ENCODE peak calls at places on chromosomes 13 and 19, in seven cellular contexts. One of them, this sample, is unnamed.

GRCh38 chr13:42484396-42484795 is 89.6 kb upstream of the TNFSF11 start:
- DNase-seq in spleen: no peak
- DNase-seq in NCI-H1417: no peak
- DNase-seq in activated T-helper 1 cell treated with Interleukin-2 at 50 U/mL for 16 hours: no peak
- DNase-seq in NCI-H524: no peak
- DNase-seq in AG04449: no peak
- DNase-seq in aorta: no peak
- DNase-seq in this sample: no peak

GRCh38 chr13:52701728-52702480 is 37.7 kb downstream of the CNMD start:
- DNase-seq in aorta: no peak
- DNase-seq in NCI-H524: no peak
- DNase-seq in activated T-helper 1 cell treated with Interleukin-2 at 50 U/mL for 16 hours: no peak
- DNase-seq in spleen: no peak
- DNase-seq in AG04449: no peak
- DNase-seq in NCI-H1417: no peak
- DNase-seq in this sample: no peak

GRCh38 chr13:40732658-40733057 is 38.3 kb downstream of the MRPS31 start:
- DNase-seq in spleen: no peak
- DNase-seq in NCI-H1417: no peak
- DNase-seq in aorta: no peak
- DNase-seq in NCI-H524: no peak
- DNase-seq in AG04449: no peak
- DNase-seq in activated T-helper 1 cell treated with Interleukin-2 at 50 U/mL for 16 hours: no peak
- DNase-seq in this sample: no peak

GRCh38 chr19:2770055-2771013 is 12.7 kb downstream of the SGTA start:
- DNase-seq in activated T-helper 1 cell treated with Interleukin-2 at 50 U/mL for 16 hours: no peak
- DNase-seq in aorta: peak
- DNase-seq in AG04449: no peak
- DNase-seq in NCI-H524: peak
- DNase-seq in spleen: peak
- DNase-seq in NCI-H1417: no peak
- DNase-seq in this sample: no peak

GRCh38 chr13:23161176-23161825 is 19.5 kb upstream of the SGCG start:
- DNase-seq in AG04449: no peak
- DNase-seq in aorta: no peak
- DNase-seq in NCI-H524: no peak
- DNase-seq in NCI-H1417: no peak
- DNase-seq in spleen: no peak
- DNase-seq in activated T-helper 1 cell treated with Interleukin-2 at 50 U/mL for 16 hours: no peak
- DNase-seq in this sample: no peak

GRCh38 chr13:59088716-59089115 is 1075.0 kb downstream of the DIAPH3 start:
- DNase-seq in activated T-helper 1 cell treated with Interleukin-2 at 50 U/mL for 16 hours: no peak
- DNase-seq in aorta: no peak
- DNase-seq in NCI-H524: no peak
- DNase-seq in spleen: no peak
- DNase-seq in NCI-H1417: no peak
- DNase-seq in AG04449: no peak
- DNase-seq in this sample: no peak

GRCh38 chr19:37251308-37252229 is 33.6 kb downstream of the ZNF383 start:
- DNase-seq in activated T-helper 1 cell treated with Interleukin-2 at 50 U/mL for 16 hours: no peak
- DNase-seq in AG04449: peak
- DNase-seq in NCI-H524: peak
- DNase-seq in aorta: peak
- DNase-seq in NCI-H1417: peak
- DNase-seq in spleen: peak
- DNase-seq in this sample: no peak

GRCh38 chr19:15836345-15836594 is 20.8 kb upstream of the OR10H1 start:
- DNase-seq in NCI-H524: no peak
- DNase-seq in AG04449: no peak
- DNase-seq in NCI-H1417: no peak
- DNase-seq in aorta: no peak
- DNase-seq in spleen: no peak
- DNase-seq in activated T-helper 1 cell treated with Interleukin-2 at 50 U/mL for 16 hours: peak
- DNase-seq in this sample: no peak

GRCh38 chr19:10924597-10924996 is 3.8 kb downstream of the YIPF2 start:
- DNase-seq in NCI-H524: no peak
- DNase-seq in activated T-helper 1 cell treated with Interleukin-2 at 50 U/mL for 16 hours: no peak
- DNase-seq in spleen: no peak
- DNase-seq in AG04449: no peak
- DNase-seq in NCI-H1417: no peak
- DNase-seq in aorta: no peak
- DNase-seq in this sample: no peak

GRCh38 chr13:113002206-113002821 is 33.3 kb downstream of the MCF2L start:
- DNase-seq in spleen: no peak
- DNase-seq in AG04449: no peak
- DNase-seq in NCI-H1417: peak
- DNase-seq in aorta: no peak
- DNase-seq in NCI-H524: peak
- DNase-seq in activated T-helper 1 cell treated with Interleukin-2 at 50 U/mL for 16 hours: no peak
- DNase-seq in this sample: no peak

GRCh38 chr13:37640499-37640898 is 41.9 kb upstream of the POSTN start:
- DNase-seq in spleen: no peak
- DNase-seq in activated T-helper 1 cell treated with Interleukin-2 at 50 U/mL for 16 hours: no peak
- DNase-seq in aorta: no peak
- DNase-seq in NCI-H1417: peak
- DNase-seq in NCI-H524: peak
- DNase-seq in AG04449: no peak
- DNase-seq in this sample: peak

GRCh38 chr13:34076943-34077703 is 259.2 kb downstream of the RFC3 start:
- DNase-seq in activated T-helper 1 cell treated with Interleukin-2 at 50 U/mL for 16 hours: no peak
- DNase-seq in NCI-H1417: peak
- DNase-seq in AG04449: peak
- DNase-seq in spleen: no peak
- DNase-seq in aorta: no peak
- DNase-seq in NCI-H524: peak
- DNase-seq in this sample: peak

This sample was measured in Caki2.